ENCODE peak calls at places on chromosome 10, in eight cellular contexts. O, K, L, A, T, P, C and M are unnamed samples.
A peak's percentile ranks its signal among the peaks of the same experiment; 100 is the strongest.

GRCh38 chr10:9733764-9734163 is 1283.9 kb upstream of the CELF2 start:
- DNase-seq in O (no peak), K (no peak), L (no peak), A (no peak), T (no peak), P (no peak), C (no peak), M (no peak)

GRCh38 chr10:132371641-132372081 is 25.3 kb upstream of the PWWP2B start:
- DNase-seq in O (no peak), K (no peak), L (no peak), A (no peak), T (peak; percentile 29), P (no peak), C (no peak), M (no peak)

GRCh38 chr10:16788778-16789177 is 28.4 kb downstream of the RSU1 start:
- DNase-seq in O (no peak), K (no peak), L (no peak), A (no peak), T (no peak), P (no peak), C (no peak), M (no peak)

GRCh38 chr10:132001238-132001977 is 19.7 kb upstream of the BNIP3 start:
- DNase-seq in O (no peak), K (no peak), L (no peak), A (peak; percentile 37), T (peak; percentile 14), P (no peak), C (no peak), M (no peak)

GRCh38 chr10:113867904-113868303 is 13.4 kb downstream of the NHLRC2 start:
- DNase-seq in O (no peak), K (no peak), L (no peak), A (no peak), T (no peak), P (no peak), C (no peak), M (no peak)

GRCh38 chr10:99785646-99786045 is 3.2 kb downstream of the ABCC2 start:
- DNase-seq in O (no peak), K (no peak), L (no peak), A (peak; percentile 86), T (no peak), P (no peak), C (no peak), M (no peak)

GRCh38 chr10:12430406-12430982 is 81.1 kb downstream of the CAMK1D start:
- DNase-seq in O (no peak), K (no peak), L (no peak), A (no peak), T (no peak), P (no peak), C (no peak), M (no peak)

GRCh38 chr10:33735463-33735862 is 401.0 kb upstream of the NRP1 start:
- DNase-seq in O (no peak), K (no peak), L (no peak), A (peak; percentile 51), T (peak; percentile 46), P (no peak), C (no peak), M (no peak)

GRCh38 chr10:5588603-5589002 is 63.8 kb downstream of the CALML3 start:
- DNase-seq in O (no peak), K (no peak), L (no peak), A (no peak), T (no peak), P (no peak), C (no peak), M (no peak)

GRCh38 chr10:44956176-44956575 is 3.4 kb upstream of the RASSF4 start:
- DNase-seq in O (no peak), K (no peak), L (peak; percentile 74), A (no peak), T (no peak), P (no peak), C (peak; percentile 9), M (no peak)

GRCh38 chr10:35387768-35388167 is 51.5 kb downstream of the CCNY start:
- DNase-seq in O (no peak), K (peak; percentile 44), L (no peak), A (peak; percentile 78), T (peak; percentile 48), P (no peak), C (no peak), M (no peak)

GRCh38 chr10:114024876-114025609 is 18.6 kb upstream of the ADRB1 start:
- DNase-seq in O (no peak), K (no peak), L (no peak), A (peak; percentile 60), T (peak; percentile 93), P (no peak), C (no peak), M (no peak)

GRCh38 chr10:49612513-49613159 is 1.2 kb upstream of the CHAT start:
- DNase-seq in O (peak; percentile 12), K (no peak), L (no peak), A (no peak), T (no peak), P (peak; percentile 30), C (no peak), M (no peak)

GRCh38 chr10:48234807-48235206 is 39.7 kb downstream of the FRMPD2 start:
- DNase-seq in O (no peak), K (no peak), L (peak; percentile 77), A (no peak), T (no peak), P (no peak), C (no peak), M (no peak)

GRCh38 chr10:5546891-5547683 is 22.3 kb downstream of the CALML3 start:
- DNase-seq in O (no peak), K (no peak), L (no peak), A (peak; percentile 86), T (no peak), P (no peak), C (no peak), M (no peak)

GRCh38 chr10:112678581-112678980 is 231.6 kb downstream of the VTI1A start:
- DNase-seq in O (no peak), K (no peak), L (no peak), A (no peak), T (no peak), P (no peak), C (no peak), M (no peak)

GRCh38 chr10:61971016-61971350 is 69.5 kb downstream of the ARID5B start:
- DNase-seq in O (no peak), K (no peak), L (no peak), A (no peak), T (no peak), P (no peak), C (no peak), M (no peak)

GRCh38 chr10:22252801-22253577 is 35.2 kb upstream of the EBLN1 start:
- DNase-seq in O (no peak), K (no peak), L (no peak), A (no peak), T (peak; percentile 58), P (peak; percentile 72), C (peak; percentile 26), M (no peak)

GRCh38 chr10:16832351-16833080 is 15.3 kb upstream of the RSU1 start:
- DNase-seq in O (no peak), K (peak; percentile 63), L (no peak), A (peak; percentile 84), T (no peak), P (no peak), C (no peak), M (peak; percentile 61)

GRCh38 chr10:13054844-13055243 is 45.1 kb upstream of the OPTN start:
- DNase-seq in O (no peak), K (no peak), L (no peak), A (no peak), T (no peak), P (no peak), C (no peak), M (no peak)

GRCh38 chr10:28800144-28800543 is 122.8 kb downstream of the BAMBI start:
- DNase-seq in O (no peak), K (no peak), L (no peak), A (no peak), T (no peak), P (no peak), C (no peak), M (peak; percentile 17)

GRCh38 chr10:52479567-52479966 is 165.5 kb downstream of the DKK1 start:
- DNase-seq in O (peak; percentile 17), K (no peak), L (no peak), A (peak; percentile 31), T (no peak), P (no peak), C (no peak), M (no peak)

GRCh38 chr10:101783736-101784118 is 481 bp upstream of the NPM3 start:
- DNase-seq in O (no peak), K (no peak), L (no peak), A (peak; percentile 25), T (no peak), P (no peak), C (no peak), M (no peak)

GRCh38 chr10:110772454-110773025 is 99.2 kb upstream of the PDCD4 start:
- DNase-seq in O (no peak), K (no peak), L (no peak), A (no peak), T (no peak), P (no peak), C (no peak), M (no peak)

GRCh38 chr10:34716958-34717357 is 98.1 kb downstream of the PARD3 start:
- DNase-seq in O (no peak), K (no peak), L (no peak), A (no peak), T (peak; percentile 19), P (no peak), C (no peak), M (no peak)

GRCh38 chr10:7667262-7668141 is 736 bp upstream of the ITIH5 start:
- DNase-seq in O (peak; percentile 25), K (no peak), L (no peak), A (no peak), T (no peak), P (no peak), C (no peak), M (no peak)
- H3K4me3 ChIP-seq in O (peak overlapping the region; percentile 13), K (no peak overlapping the region), L (peak overlapping the region; percentile 94), A (no peak overlapping the region), T (no peak overlapping the region), P (peak overlapping the region; percentile 36), C (peak overlapping the region; percentile 61), M (no peak overlapping the region)

GRCh38 chr10:129699722-129700340 is 232.8 kb downstream of the MGMT start:
- DNase-seq in O (no peak), K (no peak), L (no peak), A (no peak), T (no peak), P (no peak), C (no peak), M (no peak)
- TF ChIP-seq CTCF in O (no peak), K (no peak), L (no peak), A (no peak), T (no peak), P (no peak), C (no peak), M (no peak)

DNA sequence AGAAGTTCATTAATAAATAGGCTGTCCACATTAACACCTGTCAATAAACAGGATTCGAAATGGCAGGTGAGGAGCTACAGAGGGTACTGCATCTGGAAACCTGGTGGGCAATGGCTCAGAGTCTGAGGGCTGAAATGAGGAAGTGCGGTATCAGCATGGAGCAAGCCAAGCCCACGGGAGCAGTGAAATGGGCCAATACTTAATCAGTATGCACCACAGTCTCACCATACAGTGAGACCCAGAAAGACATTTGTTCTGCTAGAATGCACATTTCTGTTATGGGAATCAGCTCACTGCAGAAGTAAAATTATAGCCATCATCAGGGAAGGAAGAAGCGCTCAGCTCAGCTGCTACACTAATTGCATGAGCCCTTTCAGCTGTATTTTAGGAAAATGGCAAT is 44.0 kb upstream of the PIK3AP1 start:
- DNase-seq in O (no peak), K (no peak), L (no peak), A (no peak), T (peak; percentile 19), P (no peak), C (peak; percentile 59), M (no peak)
- H3K4me3 ChIP-seq in O (no peak overlapping the region), K (no peak overlapping the region), L (no peak overlapping the region), A (no peak overlapping the region), T (no peak overlapping the region), P (no peak overlapping the region), C (no peak overlapping the region), M (no peak overlapping the region)

GRCh38 chr10:6721480-6721879 is 141.4 kb upstream of the PRKCQ start:
- DNase-seq in O (no peak), K (peak; percentile 96), L (peak; percentile 94), A (peak; percentile 90), T (no peak), P (peak; percentile 58), C (no peak), M (peak; percentile 99)
- TF ChIP-seq CTCF in O (peak; percentile 45), K (peak; percentile 59), L (no peak), A (peak; percentile 51), T (no peak), P (peak; percentile 7), C (no peak), M (peak; percentile 49)